ENCODE peak calls at places on chromosomes 11 and 22, in four cellular contexts. L is kidney epithelial cell, B is kidney tubule cell, K is ACHN. V is an unnamed sample.

GRCh38 chr22:24601217-24602104 is 1.5 kb upstream of the GGT1 start:
- DNase-seq in B (peak), K (peak), L (no peak), V (no peak)

GRCh38 chr22:17570851-17571631 is 7.7 kb downstream of the SLC25A18 start:
- DNase-seq in B (peak), K (no peak), L (no peak), V (no peak)

GRCh38 chr11:48066881-48067800 is 86.8 kb downstream of the PTPRJ start:
- DNase-seq in B (no peak), K (no peak), L (no peak), V (no peak)

GRCh38 chr11:75768909-75769771 is 562 bp downstream of the DGAT2 start:
- DNase-seq in K (no peak), B (no peak), L (no peak), V (no peak)

GRCh38 chr11:78727816-78728215 is 153.2 kb upstream of the NARS2 start:
- DNase-seq in B (no peak), K (no peak), L (no peak), V (no peak)

GRCh38 chr11:120776683-120777010 is 247.3 kb upstream of the TBCEL start:
- DNase-seq in B (no peak), L (no peak), K (no peak), V (no peak)

GRCh38 chr11:24593332-24593731 is 96.5 kb downstream of the LUZP2 start:
- DNase-seq in L (no peak), B (no peak), K (no peak), V (no peak)

GRCh38 chr22:46560696-46561295 is 23.4 kb upstream of the CELSR1 start:
- DNase-seq in B (no peak), L (no peak), K (no peak), V (no peak)

GRCh38 chr11:103051158-103051801 is 40.7 kb downstream of the DCUN1D5 start:
- DNase-seq in K (peak), B (peak), L (peak), V (no peak)

GRCh38 chr11:130894322-130895025 is 21.8 kb downstream of the SNX19 start:
- DNase-seq in B (peak), K (peak), L (no peak), V (peak)

GRCh38 chr11:123483465-123483864 is 53.4 kb downstream of the GRAMD1B start:
- DNase-seq in L (no peak), K (no peak), B (no peak), V (no peak)

V was measured in HuH-7.